ENCODE peak calls at places on chromosomes 16 and 17, in six cellular contexts. Q, O, D, A, C and T are unnamed samples.

GRCh38 chr16:77169650-77170236 is 21.2 kb upstream of the MON1B start:
- DNase-seq in Q (peak), O (peak), D (peak), A (peak), C (no peak), T (peak)

GRCh38 chr17:37067555-37068111 is 118.9 kb downstream of the AATF start:
- DNase-seq in Q (peak), O (no peak), D (peak), A (peak), C (no peak), T (no peak)

GRCh38 chr16:56912746-56913703 is 18.9 kb upstream of the HERPUD1 start:
- DNase-seq in Q (no peak), O (no peak), D (no peak), A (no peak), C (no peak), T (no peak)

GRCh38 chr17:75683467-75684041 is 16.4 kb downstream of the SAP30BP start:
- DNase-seq in Q (peak), O (no peak), D (peak), A (peak), C (no peak), T (no peak)

GRCh38 chr17:67400193-67400592 is 23.1 kb downstream of the PITPNC1 start:
- DNase-seq in Q (no peak), O (no peak), D (no peak), A (no peak), C (no peak), T (no peak)

GRCh38 chr17:49123061-49123460 is 9.5 kb upstream of the B4GALNT2 start:
- DNase-seq in Q (no peak), O (no peak), D (no peak), A (no peak), C (no peak), T (no peak)

GRCh38 chr17:38893612-38894011 is 23.8 kb downstream of the LASP1 start:
- DNase-seq in Q (no peak), O (no peak), D (no peak), A (no peak), C (no peak), T (no peak)

GRCh38 chr17:60134396-60135159 is 15.2 kb upstream of the CA4 start:
- DNase-seq in Q (no peak), O (peak), D (peak), A (no peak), C (no peak), T (no peak)

GRCh38 chr17:39757931-39758873 is 20.5 kb downstream of the GRB7 start:
- DNase-seq in Q (no peak), O (no peak), D (no peak), A (no peak), C (peak), T (no peak)

GRCh38 chr16:86987746-86988670 is 329.2 kb downstream of the C16orf95 start:
- DNase-seq in Q (no peak), O (no peak), D (no peak), A (no peak), C (no peak), T (no peak)

GRCh38 chr16:29009050-29009837 is 24.4 kb downstream of the LAT start:
- DNase-seq in Q (no peak), O (no peak), D (peak), A (no peak), C (no peak), T (no peak)

GRCh38 chr17:48002208-48002919 is 31.5 kb downstream of the CDK5RAP3 start:
- DNase-seq in Q (no peak), O (no peak), D (peak), A (peak), C (peak), T (no peak)

GRCh38 chr16:1055557-1055924 is 17.0 kb upstream of the SSTR5 start:
- DNase-seq in Q (no peak), O (no peak), D (no peak), A (no peak), C (no peak), T (no peak)

GRCh38 chr16:1058216-1058615 is 14.3 kb upstream of the SSTR5 start:
- DNase-seq in Q (no peak), O (no peak), D (no peak), A (no peak), C (no peak), T (no peak)

GRCh38 chr16:1056196-1056595 is 16.4 kb upstream of the SSTR5 start:
- DNase-seq in Q (no peak), O (no peak), D (no peak), A (no peak), C (no peak), T (no peak)

GRCh38 chr16:1059310-1059709 is 13.2 kb upstream of the SSTR5 start:
- DNase-seq in Q (no peak), O (no peak), D (no peak), A (no peak), C (no peak), T (no peak)

DNA sequence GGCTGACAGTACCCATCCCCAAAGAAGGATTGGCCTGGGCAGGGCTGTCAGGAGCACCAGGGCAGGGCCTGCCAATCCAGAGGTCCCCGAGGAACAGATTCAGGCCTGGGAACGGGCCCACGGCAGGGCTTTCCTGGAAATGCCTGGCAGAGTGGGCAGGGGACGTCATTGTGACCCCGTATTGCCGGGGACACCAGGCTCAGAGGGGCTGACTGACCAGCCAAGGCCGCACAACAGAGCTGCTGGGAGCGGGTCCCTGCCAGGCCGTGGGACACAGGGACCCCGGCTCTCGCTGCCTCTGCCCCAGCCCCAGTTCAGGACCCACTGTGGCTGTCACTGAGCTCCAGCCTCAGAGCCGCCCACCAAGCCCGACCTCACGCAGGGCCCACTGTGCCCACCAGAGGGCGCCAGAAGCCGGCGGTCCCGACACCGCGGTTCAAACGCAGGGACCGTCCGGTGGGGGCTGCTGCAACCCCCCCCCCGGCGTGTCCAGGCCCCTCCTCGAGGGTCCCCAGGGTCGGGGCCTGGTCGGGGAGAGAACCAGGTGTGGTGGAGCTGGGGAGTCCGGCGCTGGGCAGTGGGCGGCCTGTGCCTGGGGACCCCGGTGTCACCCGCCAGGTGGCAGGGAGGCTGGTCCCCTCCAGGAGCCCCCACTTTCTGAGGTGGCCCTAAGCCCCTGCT is 15.2 kb upstream of the SSTR5 start:
- DNase-seq in Q (no peak), O (peak), D (peak), A (no peak), C (no peak), T (no peak)
- TF ChIP-seq ZNF274 in Q (no peak), O (no peak), D (no peak), A (no peak), C (no peak), T (no peak)

GRCh38 chr17:55729484-55729883 is 6.8 kb upstream of the TMEM100 start:
- DNase-seq in Q (no peak), O (no peak), D (no peak), A (no peak), C (no peak), T (no peak)

GRCh38 chr17:55730808-55731207 is 8.1 kb upstream of the TMEM100 start:
- DNase-seq in Q (no peak), O (no peak), D (no peak), A (no peak), C (no peak), T (no peak)

GRCh38 chr17:55730380-55730779 is 7.7 kb upstream of the TMEM100 start:
- DNase-seq in Q (no peak), O (no peak), D (no peak), A (no peak), C (no peak), T (no peak)

GRCh38 chr17:55734128-55734781 is 11.6 kb upstream of the TMEM100 start:
- DNase-seq in Q (no peak), O (no peak), D (no peak), A (no peak), C (no peak), T (no peak)

DNA sequence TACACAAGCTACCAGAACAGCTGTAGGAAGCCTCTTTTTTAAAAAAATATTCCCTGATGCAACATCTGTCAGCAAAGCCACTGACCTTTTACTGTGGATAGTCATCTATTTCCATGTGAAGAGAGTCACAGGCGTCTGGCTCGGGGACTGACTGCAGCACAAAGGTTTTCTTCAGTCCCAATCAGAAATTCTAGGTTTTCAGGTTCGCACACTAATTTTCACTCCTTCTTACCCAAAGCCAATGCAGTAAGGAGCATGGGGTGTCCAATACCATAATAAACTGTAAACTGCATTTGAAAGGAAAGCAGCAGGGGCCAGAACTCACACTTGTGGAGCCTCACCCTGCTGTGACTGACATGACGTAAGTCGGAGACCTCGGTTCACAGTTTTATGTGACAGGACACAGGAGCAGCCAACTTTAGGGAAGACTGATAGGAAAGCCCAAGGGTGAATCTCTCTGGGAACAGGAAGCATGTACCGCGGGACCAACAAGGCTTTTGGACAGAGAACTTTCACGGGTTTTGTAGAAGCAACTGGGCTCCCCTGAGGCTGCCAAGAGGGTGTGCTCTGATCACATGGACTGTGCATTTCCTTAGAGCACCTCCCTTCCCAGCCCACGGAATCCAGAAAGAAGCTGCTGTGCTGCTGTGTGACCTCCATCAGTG is 9.1 kb upstream of the TMEM100 start:
- DNase-seq in Q (no peak), O (no peak), D (peak), A (no peak), C (no peak), T (no peak)
- H3K4me3 ChIP-seq in Q (no peak), O (no peak), D (peak), A (no peak), C (no peak), T (no peak)

GRCh38 chr17:43945074-43945824 is 3.0 kb upstream of the PPY start:
- DNase-seq in Q (no peak), O (no peak), D (no peak), A (no peak), C (no peak), T (no peak)
- TF ChIP-seq ZNF274 in Q (no peak), O (no peak), D (no peak), A (no peak), C (no peak), T (no peak)

GRCh38 chr16:54434859-54435258 is 148.3 kb upstream of the IRX3 start:
- DNase-seq in Q (no peak), O (no peak), D (no peak), A (no peak), C (no peak), T (no peak)

GRCh38 chr16:54437921-54438320 is 151.3 kb upstream of the IRX3 start:
- DNase-seq in Q (no peak), O (no peak), D (no peak), A (no peak), C (no peak), T (no peak)

GRCh38 chr16:54438469-54438868 is 151.9 kb upstream of the IRX3 start:
- DNase-seq in Q (no peak), O (no peak), D (no peak), A (no peak), C (no peak), T (no peak)

GRCh38 chr16:54437361-54437760 is 150.8 kb upstream of the IRX3 start:
- DNase-seq in Q (no peak), O (no peak), D (no peak), A (no peak), C (no peak), T (no peak)

GRCh38 chr16:54436342-54436741 is 149.8 kb upstream of the IRX3 start:
- DNase-seq in Q (no peak), O (no peak), D (no peak), A (no peak), C (no peak), T (no peak)
- H3K4me3 ChIP-seq in Q (no peak), O (no peak), D (no peak), A (no peak), C (no peak), T (no peak)

DNA sequence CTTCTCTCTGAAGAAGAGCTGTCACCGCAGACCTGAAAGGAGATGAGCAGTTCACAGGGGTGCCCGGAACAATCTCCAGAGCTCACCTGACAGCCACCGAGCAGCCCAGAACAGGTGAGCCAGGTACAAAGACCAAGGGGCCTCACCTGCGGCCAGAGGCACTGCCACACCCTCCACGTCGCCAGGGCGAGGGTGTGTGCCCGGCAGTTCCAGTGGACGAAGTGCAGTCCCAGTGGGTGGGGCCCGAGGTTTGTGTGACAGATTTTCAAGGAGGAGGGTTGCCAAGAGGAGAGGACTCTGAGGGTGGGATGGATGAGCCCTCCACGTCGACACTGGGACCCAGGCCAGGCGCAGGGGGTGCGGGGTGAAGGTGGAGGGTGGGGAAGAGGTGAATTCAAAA is 61.7 kb downstream of the SMPD3 start:
- DNase-seq in Q (no peak), O (no peak), D (no peak), A (no peak), C (no peak), T (no peak)
- TF ChIP-seq ZNF274 in Q (no peak), O (no peak), D (no peak), A (no peak), C (no peak), T (no peak)

GRCh38 chr16:83742076-83742475 is 65.7 kb upstream of the HSBP1 start:
- DNase-seq in Q (no peak), O (no peak), D (no peak), A (no peak), C (no peak), T (no peak)
- H3K4me3 ChIP-seq in Q (no peak), O (no peak), D (no peak), A (no peak), C (no peak), T (no peak)

GRCh38 chr17:42285346-42286050 is 2.8 kb upstream of the STAT5A start:
- DNase-seq in Q (no peak), O (no peak), D (no peak), A (no peak), C (no peak), T (no peak)

GRCh38 chr17:42288078-42288984 is at the start of gene STAT5A:
- DNase-seq in Q (no peak), O (peak), D (peak), A (peak), C (no peak), T (peak)

GRCh38 chr17:42287305-42288077 is 807 bp upstream of the STAT5A start:
- DNase-seq in Q (no peak), O (no peak), D (no peak), A (no peak), C (peak), T (no peak)

GRCh38 chr17:42284566-42284965 is 3.7 kb upstream of the STAT5A start:
- DNase-seq in Q (no peak), O (no peak), D (no peak), A (no peak), C (no peak), T (no peak)

DNA sequence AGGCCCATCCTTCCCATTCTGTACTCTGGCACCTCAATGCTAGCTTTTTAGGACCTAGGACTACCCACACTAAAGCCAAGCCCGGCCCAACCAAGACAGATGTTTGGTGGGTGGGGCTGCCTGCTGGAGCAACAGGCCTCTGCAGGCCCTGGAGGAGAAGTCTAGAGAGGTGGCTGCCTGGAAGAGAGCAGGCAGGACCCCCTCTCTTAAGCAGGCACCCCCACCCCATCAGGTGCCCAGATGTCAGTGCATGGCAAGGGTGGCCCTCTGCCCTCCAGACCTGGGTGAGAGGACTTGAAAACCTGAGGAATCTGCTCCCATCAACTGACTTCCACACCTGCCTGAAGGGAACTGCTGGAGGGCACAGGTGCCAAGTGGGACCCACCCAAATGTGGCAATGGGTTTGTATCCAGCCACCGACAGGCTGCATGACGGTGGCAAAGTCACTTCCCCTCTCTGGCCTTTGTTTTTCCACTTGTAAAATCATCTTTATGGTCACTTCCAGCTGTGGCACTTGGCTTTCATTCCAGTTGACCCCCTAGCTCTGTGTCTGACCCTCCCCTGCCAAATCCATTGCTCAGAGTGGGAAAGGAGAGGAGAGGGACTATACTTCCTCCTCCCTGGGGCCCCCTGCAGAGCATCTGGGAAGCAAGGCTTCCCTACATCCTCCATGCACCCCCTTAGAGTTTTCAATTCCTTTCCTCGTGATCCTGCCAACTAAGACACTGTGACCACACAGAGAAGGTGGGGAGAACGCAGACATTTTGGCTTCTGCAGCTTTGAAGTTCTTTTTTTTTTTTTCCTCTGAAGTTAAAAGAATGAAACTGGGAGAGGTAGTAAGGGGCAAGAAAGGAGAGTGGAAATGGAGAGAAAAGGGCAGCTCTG is 1.6 kb upstream of the STAT5A start:
- DNase-seq in Q (no peak), O (no peak), D (no peak), A (no peak), C (no peak), T (no peak)
- TF ChIP-seq ZNF274 in Q (no peak), O (no peak), D (no peak), A (no peak), C (no peak), T (no peak)

DNA sequence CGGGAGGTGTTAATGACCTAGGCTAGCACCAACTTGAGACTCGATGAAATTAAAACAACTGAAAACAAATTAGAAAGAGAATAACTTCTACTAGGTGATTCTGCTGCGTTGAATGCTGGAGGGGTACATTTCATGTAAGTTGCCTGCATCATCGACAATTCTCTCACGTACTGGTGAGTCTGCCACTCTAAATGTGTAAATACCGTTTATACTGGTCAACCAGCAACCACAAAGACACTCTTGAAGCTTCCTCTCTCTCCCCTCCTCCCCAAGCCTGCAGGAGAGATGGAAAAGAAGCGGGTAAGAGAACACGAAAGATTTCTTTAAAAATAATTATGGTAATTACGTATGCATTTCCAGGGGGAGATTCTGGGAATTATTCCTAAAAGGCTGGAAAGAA is 68.7 kb upstream of the MRTFB start:
- DNase-seq in Q (no peak), O (no peak), D (no peak), A (no peak), C (no peak), T (no peak)
- H3K4me3 ChIP-seq in Q (no peak), O (no peak), D (no peak), A (no peak), C (no peak), T (no peak)

GRCh38 chr16:85401917-85402766 is 211.0 kb upstream of the GSE1 start:
- DNase-seq in Q (no peak), O (peak), D (no peak), A (no peak), C (no peak), T (no peak)
- TF ChIP-seq ZNF274 in Q (no peak), O (no peak), D (no peak), A (no peak), C (no peak), T (no peak)